ENCODE peak calls at places on chromosomes 6 and 20, in seven cellular contexts. One of them, this sample, is unnamed.

GRCh38 chr20:44832724-44833123 is 22.4 kb upstream of the RIMS4 start:
- DNase-seq in GM04504: peak; percentile 6
- DNase-seq in anterior cingulate cortex: no peak
- DNase-seq in NCI-H524: no peak
- DNase-seq in GM03348: peak; percentile 24
- DNase-seq in activated naive CD8-positive, alpha-beta T cell treated with anti-CD3 and anti-CD28 coated beads, Interleukin-2, amount 10 ng/mL, durations not matched to agents 7 days and 5 days: no peak
- DNase-seq in IMR-90: no peak
- DNase-seq in this sample: no peak

GRCh38 chr20:3739054-3739925 is 6.8 kb downstream of the HSPA12B start:
- DNase-seq in GM04504: no peak
- DNase-seq in GM03348: no peak
- DNase-seq in IMR-90: no peak
- DNase-seq in NCI-H524: no peak
- DNase-seq in anterior cingulate cortex: no peak
- DNase-seq in activated naive CD8-positive, alpha-beta T cell treated with anti-CD3 and anti-CD28 coated beads, Interleukin-2, amount 10 ng/mL, durations not matched to agents 7 days and 5 days: no peak
- DNase-seq in this sample: no peak

GRCh38 chr6:86706449-86706848 is 230.9 kb upstream of the HTR1E start:
- DNase-seq in IMR-90: no peak
- DNase-seq in activated naive CD8-positive, alpha-beta T cell treated with anti-CD3 and anti-CD28 coated beads, Interleukin-2, amount 10 ng/mL, durations not matched to agents 7 days and 5 days: no peak
- DNase-seq in NCI-H524: no peak
- DNase-seq in GM03348: no peak
- DNase-seq in anterior cingulate cortex: no peak
- DNase-seq in GM04504: no peak
- DNase-seq in this sample: no peak

GRCh38 chr6:25107218-25107617 is 171.5 kb upstream of the RIPOR2 start:
- DNase-seq in IMR-90: no peak
- DNase-seq in activated naive CD8-positive, alpha-beta T cell treated with anti-CD3 and anti-CD28 coated beads, Interleukin-2, amount 10 ng/mL, durations not matched to agents 7 days and 5 days: no peak
- DNase-seq in GM03348: no peak
- DNase-seq in anterior cingulate cortex: no peak
- DNase-seq in GM04504: no peak
- DNase-seq in NCI-H524: no peak
- DNase-seq in this sample: no peak

GRCh38 chr20:11411765-11412164 is 505.9 kb upstream of the BTBD3 start:
- DNase-seq in GM04504: no peak
- DNase-seq in NCI-H524: no peak
- DNase-seq in IMR-90: no peak
- DNase-seq in anterior cingulate cortex: no peak
- DNase-seq in GM03348: no peak
- DNase-seq in activated naive CD8-positive, alpha-beta T cell treated with anti-CD3 and anti-CD28 coated beads, Interleukin-2, amount 10 ng/mL, durations not matched to agents 7 days and 5 days: no peak
- DNase-seq in this sample: no peak

GRCh38 chr6:164247106-164247505 is 832.6 kb downstream of the QKI start:
- DNase-seq in GM03348: peak; percentile 6
- DNase-seq in NCI-H524: no peak
- DNase-seq in GM04504: peak; percentile 32
- DNase-seq in anterior cingulate cortex: peak; percentile 54
- DNase-seq in activated naive CD8-positive, alpha-beta T cell treated with anti-CD3 and anti-CD28 coated beads, Interleukin-2, amount 10 ng/mL, durations not matched to agents 7 days and 5 days: no peak
- DNase-seq in IMR-90: no peak
- DNase-seq in this sample: no peak

GRCh38 chr20:9615766-9616454 is 101.5 kb downstream of the LAMP5 start:
- DNase-seq in anterior cingulate cortex: no peak
- DNase-seq in IMR-90: no peak
- DNase-seq in GM03348: no peak
- DNase-seq in NCI-H524: no peak
- DNase-seq in activated naive CD8-positive, alpha-beta T cell treated with anti-CD3 and anti-CD28 coated beads, Interleukin-2, amount 10 ng/mL, durations not matched to agents 7 days and 5 days: no peak
- DNase-seq in GM04504: no peak
- DNase-seq in this sample: no peak

GRCh38 chr6:13488015-13488895 is 855 bp upstream of the GFOD1 start:
- DNase-seq in activated naive CD8-positive, alpha-beta T cell treated with anti-CD3 and anti-CD28 coated beads, Interleukin-2, amount 10 ng/mL, durations not matched to agents 7 days and 5 days: peak; percentile 49
- DNase-seq in GM04504: no peak
- DNase-seq in NCI-H524: peak; percentile 48
- DNase-seq in anterior cingulate cortex: peak; percentile 34
- DNase-seq in GM03348: peak; percentile 48
- DNase-seq in IMR-90: peak; percentile 40
- DNase-seq in this sample: peak; percentile 26